ENCODE peak calls at places on chromosomes 4 and X, in seven cellular contexts. J, P, A, C, Q, G and S are unnamed samples.

GRCh38 chrX:123833387-123833786 is 26.5 kb upstream of the XIAP start:
- DNase-seq in A (peak), Q (no peak), C (peak), P (peak), J (peak), G (peak), S (peak)

GRCh38 chrX:25017667-25018247 is 2.0 kb upstream of the ARX start:
- DNase-seq in Q (no peak), C (no peak), A (no peak), P (no peak), G (peak), J (no peak), S (no peak)

GRCh38 chr4:153787156-153787555 is 1.7 kb downstream of the SFRP2 start:
- DNase-seq in G (no peak), P (no peak), Q (no peak), A (no peak), J (no peak), C (no peak), S (no peak)

GRCh38 chrX:109373468-109373867 is 108.4 kb downstream of the GUCY2F start:
- DNase-seq in C (no peak), A (no peak), J (no peak), Q (no peak), P (no peak), G (no peak), S (no peak)

GRCh38 chr4:168879178-168879577 is 130.9 kb downstream of the CBR4 start:
- DNase-seq in Q (no peak), C (no peak), A (no peak), P (no peak), G (no peak), J (no peak), S (no peak)

GRCh38 chr4:4781936-4782754 is 77.3 kb upstream of the MSX1 start:
- DNase-seq in Q (no peak), C (peak), J (peak), A (peak), G (no peak), P (no peak), S (peak)

GRCh38 chr4:73740353-73740778 is at the start of gene CXCL8:
- DNase-seq in Q (no peak), C (peak), A (peak), J (peak), G (peak), P (peak), S (peak)

GRCh38 chrX:22122510-22122909 is 90.4 kb downstream of the PHEX start:
- DNase-seq in G (peak), P (peak), C (peak), J (peak), Q (no peak), A (peak), S (peak)

GRCh38 chr4:26462874-26463273 is 27.4 kb downstream of the CCKAR start:
- DNase-seq in G (no peak), P (no peak), J (no peak), C (no peak), A (peak), Q (no peak), S (no peak)

GRCh38 chr4:67556426-67556825 is 2.1 kb upstream of the STAP1 start:
- DNase-seq in Q (no peak), J (peak), C (peak), G (no peak), P (no peak), A (no peak), S (peak)

GRCh38 chr4:11529625-11530201 is 101.0 kb upstream of the HS3ST1 start:
- DNase-seq in P (peak), J (peak), G (no peak), Q (no peak), C (peak), A (peak), S (peak)

GRCh38 chr4:16596267-16596666 is 302.2 kb downstream of the LDB2 start:
- DNase-seq in C (no peak), G (no peak), J (no peak), P (no peak), A (no peak), Q (no peak), S (no peak)
- H3K4me3 ChIP-seq in C (no peak), G (no peak), J (no peak), P (no peak), A (no peak), Q (no peak), S (no peak)

GRCh38 chrX:63434665-63435064 is 83.5 kb upstream of the SPIN4 start:
- DNase-seq in C (no peak), Q (no peak), G (no peak), J (no peak), P (peak), A (no peak), S (peak)

GRCh38 chrX:63428348-63428747 is 77.2 kb upstream of the SPIN4 start:
- DNase-seq in G (no peak), C (no peak), A (no peak), P (peak), Q (no peak), J (no peak), S (peak)

GRCh38 chrX:63434206-63434605 is 83.1 kb upstream of the SPIN4 start:
- DNase-seq in J (no peak), A (no peak), G (no peak), Q (no peak), C (no peak), P (no peak), S (no peak)

GRCh38 chrX:63426519-63426918 is 75.4 kb upstream of the SPIN4 start:
- DNase-seq in C (no peak), G (no peak), P (no peak), A (no peak), J (no peak), Q (no peak), S (no peak)

GRCh38 chrX:63430026-63430425 is 78.9 kb upstream of the SPIN4 start:
- DNase-seq in P (no peak), G (no peak), A (no peak), C (no peak), Q (no peak), J (no peak), S (no peak)
- TF ChIP-seq CTCF in P (no peak), G (no peak), A (no peak), C (no peak), Q (no peak), J (no peak), S (no peak)

GRCh38 chrX:68686684-68687045 is 39.2 kb downstream of the STARD8 start:
- DNase-seq in C (peak), G (no peak), P (peak), A (no peak), J (peak), Q (no peak), S (peak)
- H3K4me3 ChIP-seq in C (peak), G (peak), P (no peak), A (peak), J (peak), Q (peak), S (peak)

GRCh38 chr4:156983366-156983765 is 11.8 kb upstream of the PDGFC start:
- DNase-seq in P (peak), A (no peak), G (no peak), C (peak), J (peak), Q (no peak), S (peak)
- TF ChIP-seq CTCF in P (peak), A (peak), G (peak), C (peak), J (peak), Q (peak), S (peak)